ENCODE peak calls at places on chromosome 6, in ten cellular contexts. Q, F, Z, N, W, A, L, O, I and K are unnamed samples.

GRCh38 chr6:161557333-161558107 is 283.7 kb upstream of the AGPAT4 start:
- DNase-seq in I (no peak), N (no peak), Q (no peak), A (no peak), F (no peak), L (no peak), O (peak), W (no peak), Z (no peak), K (no peak)

GRCh38 chr6:75201901-75202672 is 3.8 kb downstream of the COL12A1 start:
- DNase-seq in I (peak), Q (no peak), F (no peak), N (no peak), O (peak), Z (no peak), W (peak), A (peak), L (peak), K (no peak)

GRCh38 chr6:98116513-98116912 is 717.9 kb upstream of the POU3F2 start:
- DNase-seq in W (no peak), L (no peak), F (no peak), Q (no peak), O (no peak), Z (no peak), A (no peak), I (no peak), N (no peak), K (no peak)

GRCh38 chr6:147699637-147700036 is 191.1 kb downstream of the SAMD5 start:
- DNase-seq in L (no peak), Z (peak), I (no peak), W (peak), N (no peak), O (no peak), F (no peak), A (no peak), Q (peak), K (no peak)

GRCh38 chr6:163387317-163387716 is 27.2 kb upstream of the QKI start:
- DNase-seq in I (no peak), L (no peak), O (no peak), W (no peak), N (no peak), A (no peak), F (no peak), Z (peak), Q (no peak), K (no peak)

GRCh38 chr6:52104979-52105378 is 17.6 kb upstream of the PKHD1 start:
- DNase-seq in N (no peak), Z (no peak), Q (no peak), A (no peak), L (no peak), I (no peak), F (no peak), O (no peak), W (no peak), K (no peak)

GRCh38 chr6:38182426-38182825 is 362.9 kb downstream of the ZFAND3 start:
- DNase-seq in A (no peak), L (peak), I (no peak), N (no peak), Q (no peak), O (no peak), F (no peak), Z (no peak), W (no peak), K (no peak)

GRCh38 chr6:139369568-139370046 is 4.8 kb downstream of the CITED2 start:
- DNase-seq in Z (peak), O (peak), Q (no peak), N (no peak), W (peak), A (no peak), F (peak), L (no peak), I (no peak), K (peak)

GRCh38 chr6:107666084-107666981 is 157.8 kb downstream of the SCML4 start:
- DNase-seq in Q (no peak), W (peak), Z (no peak), L (no peak), F (no peak), O (peak), A (no peak), N (no peak), I (no peak), K (no peak)

GRCh38 chr6:132333639-132334516 is 67.4 kb downstream of the MOXD1 start:
- DNase-seq in O (no peak), L (no peak), A (no peak), Z (peak), N (no peak), W (peak), Q (peak), F (peak), I (no peak), K (peak)

GRCh38 chr6:15921243-15921642 is 207.6 kb upstream of the MYLIP start:
- DNase-seq in L (no peak), Z (peak), Q (no peak), O (no peak), W (no peak), N (no peak), A (no peak), I (no peak), F (no peak), K (no peak)

GRCh38 chr6:156776470-156776840 is 723 bp upstream of the ARID1B start:
- DNase-seq in Q (peak), W (peak), L (no peak), A (no peak), I (no peak), Z (peak), F (no peak), N (no peak), O (peak), K (no peak)

GRCh38 chr6:57172136-57173055 is at the start of gene BAG2:
- DNase-seq in Q (peak), A (peak), F (peak), L (peak), I (peak), Z (peak), O (peak), W (peak), N (peak), K (peak)

GRCh38 chr6:16751251-16751946 is 9.9 kb downstream of the ATXN1 start:
- DNase-seq in N (no peak), Z (peak), A (no peak), L (no peak), Q (no peak), O (no peak), I (no peak), W (no peak), F (no peak), K (no peak)

GRCh38 chr6:63864934-63865333 is 229.3 kb downstream of the PHF3 start:
- DNase-seq in O (no peak), N (no peak), Q (no peak), L (no peak), I (no peak), A (peak), F (no peak), Z (no peak), W (no peak), K (no peak)

GRCh38 chr6:22333802-22334201 is 37.0 kb upstream of the PRL start:
- DNase-seq in W (peak), F (no peak), Z (peak), Q (no peak), L (no peak), O (no peak), N (no peak), I (no peak), A (no peak), K (no peak)

GRCh38 chr6:3322366-3322890 is 63.7 kb downstream of the PSMG4 start:
- DNase-seq in F (no peak), Z (no peak), I (no peak), N (no peak), O (peak), A (no peak), W (no peak), L (no peak), Q (no peak), K (no peak)

GRCh38 chr6:121847806-121848522 is 412.5 kb downstream of the GJA1 start:
- DNase-seq in Z (no peak), L (no peak), O (no peak), F (no peak), Q (no peak), I (no peak), N (no peak), W (no peak), A (peak), K (peak)